ENCODE peak calls at places on chromosomes 13 and 19, in five cellular contexts. H is brain microvascular endothelial cell, O is mammary epithelial cell, B is mucosa of descending colon, Y is OCI-LY7. W is an unnamed sample.

GRCh38 chr13:25353344-25353743 is 18.4 kb upstream of the ATP8A2 start:
- DNase-seq in H (no peak), O (no peak), B (no peak), Y (no peak), W (no peak)

GRCh38 chr19:48881741-48882657 is 9.8 kb downstream of the PPP1R15A start:
- DNase-seq in H (no peak), O (peak), B (no peak), Y (peak), W (no peak)

GRCh38 chr19:7830272-7830771 is 304 bp downstream of the EVI5L start:
- DNase-seq in H (no peak), O (no peak), B (peak), Y (no peak), W (no peak)

GRCh38 chr19:16771618-16772017 is 52.0 kb downstream of the NWD1 start:
- DNase-seq in H (peak), O (peak), B (peak), Y (peak), W (peak)

GRCh38 chr13:19961484-19961883 is 3.0 kb downstream of the ZMYM2 start:
- DNase-seq in H (no peak), O (no peak), B (no peak), Y (no peak), W (no peak)

GRCh38 chr13:42066542-42066941 is 18.1 kb downstream of the DGKH start:
- DNase-seq in H (peak), O (no peak), B (no peak), Y (no peak), W (no peak)

GRCh38 chr13:25910243-25910642 is 141.6 kb downstream of the SHISA2 start:
- DNase-seq in H (no peak), O (no peak), B (no peak), Y (no peak), W (no peak)

GRCh38 chr19:49135686-49136085 is 16.3 kb downstream of the PPFIA3 start:
- DNase-seq in H (no peak), O (no peak), B (no peak), Y (no peak), W (no peak)

GRCh38 chr13:64849174-64849573 is 2381.0 kb downstream of the PCDH9 start:
- DNase-seq in H (no peak), O (no peak), B (no peak), Y (no peak), W (no peak)

GRCh38 chr19:29266603-29267002 is 53.7 kb upstream of the UQCRFS1 start:
- DNase-seq in H (no peak), O (no peak), B (no peak), Y (no peak), W (no peak)

GRCh38 chr13:66520511-66521390 is 709.4 kb downstream of the PCDH9 start:
- DNase-seq in H (no peak), O (no peak), B (no peak), Y (no peak), W (peak)

GRCh38 chr19:30719991-30720329 is 347.8 kb downstream of the ZNF536 start:
- DNase-seq in H (no peak), O (peak), B (no peak), Y (no peak), W (no peak)

GRCh38 chr19:47714339-47714738 is 1.1 kb downstream of the EHD2 start:
- DNase-seq in H (no peak), O (no peak), B (no peak), Y (no peak), W (no peak)